ENCODE peak calls at places on chromosomes 13 and 19, in four cellular contexts. One of them, this sample, is unnamed.

GRCh38 chr19:49364083-49364687 is 508 bp downstream of the DKKL1 start:
- DNase-seq in IMR-90: no peak
- DNase-seq in H1: no peak
- DNase-seq in mesendoderm: no peak
- DNase-seq in this sample: peak; percentile 41

GRCh38 chr13:79767126-79767525 is 286.2 kb downstream of the NDFIP2 start:
- DNase-seq in IMR-90: no peak
- DNase-seq in mesendoderm: peak; percentile 47
- DNase-seq in H1: no peak
- DNase-seq in this sample: no peak

GRCh38 chr13:57918913-57919312 is 287.4 kb downstream of the PCDH17 start:
- DNase-seq in IMR-90: no peak
- DNase-seq in H1: no peak
- DNase-seq in mesendoderm: peak; percentile 16
- DNase-seq in this sample: peak; percentile 29

GRCh38 chr13:35475960-35476943 is at the start of gene MAB21L1:
- DNase-seq in H1: peak; percentile 59
- DNase-seq in IMR-90: peak; percentile 19
- DNase-seq in mesendoderm: peak; percentile 59
- DNase-seq in this sample: no peak

GRCh38 chr19:3968556-3969434 is 2.1 kb downstream of the DAPK3 start:
- DNase-seq in H1: peak; percentile 84
- DNase-seq in mesendoderm: peak; percentile 100
- DNase-seq in IMR-90: peak; percentile 100
- DNase-seq in this sample: peak; percentile 99

GRCh38 chr13:35524192-35524591 is 47.7 kb upstream of the MAB21L1 start:
- DNase-seq in mesendoderm: no peak
- DNase-seq in IMR-90: no peak
- DNase-seq in H1: no peak
- DNase-seq in this sample: no peak

GRCh38 chr13:50421457-50422130 is 406.4 kb downstream of the KCNRG start:
- DNase-seq in H1: no peak
- DNase-seq in mesendoderm: no peak
- DNase-seq in IMR-90: peak; percentile 38
- DNase-seq in this sample: no peak

GRCh38 chr13:31361673-31362072 is 161.9 kb downstream of the B3GLCT start:
- DNase-seq in IMR-90: no peak
- DNase-seq in H1: no peak
- DNase-seq in mesendoderm: no peak
- DNase-seq in this sample: no peak

GRCh38 chr19:41218615-41219507 is at the start of gene AXL:
- DNase-seq in mesendoderm: peak; percentile 96
- DNase-seq in H1: peak; percentile 90
- DNase-seq in IMR-90: peak; percentile 86
- DNase-seq in this sample: peak; percentile 91

GRCh38 chr13:48249018-48249417 is 16.0 kb downstream of the ITM2B start:
- DNase-seq in mesendoderm: no peak
- DNase-seq in IMR-90: no peak
- DNase-seq in H1: no peak
- DNase-seq in this sample: no peak

GRCh38 chr19:38695832-38696732 is 48.2 kb downstream of the CAPN12 start:
- DNase-seq in IMR-90: no peak
- DNase-seq in mesendoderm: no peak
- DNase-seq in H1: no peak
- DNase-seq in this sample: no peak

GRCh38 chr13:95457294-95457693 is 95.2 kb upstream of the CLDN10 start:
- DNase-seq in H1: no peak
- DNase-seq in mesendoderm: no peak
- DNase-seq in IMR-90: peak; percentile 10
- DNase-seq in this sample: no peak

GRCh38 chr13:38687246-38688229 is 661 bp downstream of the FREM2 start:
- DNase-seq in H1: peak; percentile 72
- DNase-seq in mesendoderm: peak; percentile 41
- DNase-seq in IMR-90: no peak
- DNase-seq in this sample: peak; percentile 51

GRCh38 chr13:22311734-22312404 is 641.0 kb downstream of the FGF9 start:
- DNase-seq in IMR-90: no peak
- DNase-seq in H1: no peak
- DNase-seq in mesendoderm: peak; percentile 8
- DNase-seq in this sample: peak; percentile 31

GRCh38 chr13:30577381-30577780 is 40.3 kb upstream of the USPL1 start:
- DNase-seq in IMR-90: peak; percentile 95
- DNase-seq in H1: no peak
- DNase-seq in mesendoderm: peak; percentile 36
- DNase-seq in this sample: no peak

GRCh38 chr19:18322318-18322758 is 538 bp downstream of the LSM4 start:
- DNase-seq in mesendoderm: peak; percentile 83
- DNase-seq in H1: no peak
- DNase-seq in IMR-90: peak; percentile 65
- DNase-seq in this sample: no peak

GRCh38 chr13:53100394-53101063 is 71.9 kb downstream of the OLFM4 start:
- DNase-seq in IMR-90: no peak
- DNase-seq in mesendoderm: no peak
- DNase-seq in H1: no peak
- DNase-seq in this sample: no peak

GRCh38 chr19:18336121-18336520 is 4.3 kb upstream of the PGPEP1 start:
- DNase-seq in mesendoderm: no peak
- DNase-seq in H1: no peak
- DNase-seq in IMR-90: no peak
- DNase-seq in this sample: no peak

GRCh38 chr19:36573020-36573947 is at the start of gene ZNF529:
- DNase-seq in H1: peak; percentile 88
- DNase-seq in mesendoderm: peak; percentile 99
- DNase-seq in IMR-90: peak; percentile 86
- DNase-seq in this sample: peak; percentile 96

GRCh38 chr19:17220207-17220758 is 5.1 kb downstream of the USE1 start:
- DNase-seq in H1: no peak
- DNase-seq in IMR-90: peak; percentile 71
- DNase-seq in mesendoderm: no peak
- DNase-seq in this sample: no peak

GRCh38 chr13:46211116-46211515 is 612 bp upstream of the LRRC63 start:
- DNase-seq in mesendoderm: peak; percentile 8
- DNase-seq in H1: no peak
- DNase-seq in IMR-90: no peak
- DNase-seq in this sample: no peak

GRCh38 chr13:33743438-33744368 is 74.2 kb upstream of the RFC3 start:
- DNase-seq in IMR-90: no peak
- DNase-seq in mesendoderm: peak; percentile 60
- DNase-seq in H1: no peak
- DNase-seq in this sample: no peak

GRCh38 chr13:33742321-33742720 is 75.6 kb upstream of the RFC3 start:
- DNase-seq in IMR-90: no peak
- DNase-seq in mesendoderm: no peak
- DNase-seq in H1: no peak
- DNase-seq in this sample: no peak

GRCh38 chr13:33739254-33739653 is 78.7 kb upstream of the RFC3 start:
- DNase-seq in IMR-90: no peak
- DNase-seq in mesendoderm: no peak
- DNase-seq in H1: no peak
- DNase-seq in this sample: no peak

GRCh38 chr13:33744589-33745369 is 73.2 kb upstream of the RFC3 start:
- DNase-seq in IMR-90: no peak
- DNase-seq in H1: no peak
- DNase-seq in mesendoderm: no peak
- DNase-seq in this sample: no peak

GRCh38 chr13:33740134-33740538 is 77.8 kb upstream of the RFC3 start:
- DNase-seq in mesendoderm: no peak
- DNase-seq in H1: no peak
- DNase-seq in IMR-90: peak; percentile 32
- DNase-seq in this sample: no peak
- H4K5ac ChIP-seq in mesendoderm: no peak overlapping the region
- H4K5ac ChIP-seq in H1: no peak overlapping the region
- H4K5ac ChIP-seq in IMR-90: no peak overlapping the region
- H4K5ac ChIP-seq in this sample: no peak overlapping the region

GRCh38 chr13:112881656-112882554 is 87.1 kb upstream of the MCF2L start:
- DNase-seq in mesendoderm: no peak
- DNase-seq in IMR-90: no peak
- DNase-seq in H1: no peak
- DNase-seq in this sample: no peak

GRCh38 chr13:112882555-112883024 is 86.4 kb upstream of the MCF2L start:
- DNase-seq in mesendoderm: no peak
- DNase-seq in IMR-90: no peak
- DNase-seq in H1: no peak
- DNase-seq in this sample: no peak

GRCh38 chr13:112880976-112881540 is 88.0 kb upstream of the MCF2L start:
- DNase-seq in mesendoderm: no peak
- DNase-seq in H1: no peak
- DNase-seq in IMR-90: no peak
- DNase-seq in this sample: no peak

GRCh38 chr13:112885242-112885781 is 83.7 kb upstream of the MCF2L start:
- DNase-seq in mesendoderm: no peak
- DNase-seq in H1: no peak
- DNase-seq in IMR-90: no peak
- DNase-seq in this sample: no peak

DNA sequence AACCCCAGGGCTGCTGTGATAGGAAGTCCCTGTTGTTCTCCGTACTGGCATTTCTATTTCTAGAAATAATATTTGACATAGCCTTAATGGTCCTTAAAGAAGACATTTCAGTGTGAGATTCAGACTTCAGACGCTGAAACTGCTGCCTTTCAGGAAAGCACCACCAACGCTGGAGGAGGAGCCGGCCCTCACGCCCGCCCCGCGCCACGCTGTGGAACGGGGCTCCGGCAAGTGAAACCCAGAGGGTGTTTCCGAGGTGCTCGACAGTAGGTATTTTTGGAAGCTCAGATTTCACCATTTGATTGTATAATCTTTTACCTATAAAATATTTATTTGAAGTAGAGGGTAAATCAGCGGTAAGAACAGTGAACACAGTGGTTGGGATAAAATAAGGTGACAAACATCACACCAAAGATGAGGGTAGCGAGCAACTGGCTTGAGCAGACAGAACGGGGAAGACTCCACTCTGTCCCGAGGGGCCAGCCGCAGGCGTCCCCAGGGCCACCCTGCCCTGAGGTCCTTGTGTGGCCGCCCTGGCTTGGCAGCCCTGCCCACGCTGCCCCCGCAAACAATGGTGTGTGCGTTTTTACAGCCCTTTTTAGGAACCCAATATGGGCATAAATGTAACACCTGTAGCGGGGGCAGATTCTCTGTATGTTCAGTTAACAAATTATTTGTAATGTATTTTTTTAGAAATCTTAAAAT is 85.6 kb upstream of the MCF2L start:
- DNase-seq in IMR-90: no peak
- DNase-seq in H1: no peak
- DNase-seq in mesendoderm: no peak
- DNase-seq in this sample: no peak
- H4K5ac ChIP-seq in IMR-90: no peak overlapping the region
- H4K5ac ChIP-seq in H1: no peak overlapping the region
- H4K5ac ChIP-seq in mesendoderm: no peak overlapping the region
- H4K5ac ChIP-seq in this sample: no peak overlapping the region

GRCh38 chr19:2500861-2501260 is 24.9 kb downstream of the GADD45B start:
- DNase-seq in mesendoderm: no peak
- DNase-seq in H1: no peak
- DNase-seq in IMR-90: no peak
- DNase-seq in this sample: no peak
- H4K5ac ChIP-seq in mesendoderm: no peak overlapping the region
- H4K5ac ChIP-seq in H1: no peak overlapping the region
- H4K5ac ChIP-seq in IMR-90: no peak overlapping the region
- H4K5ac ChIP-seq in this sample: no peak overlapping the region

DNA sequence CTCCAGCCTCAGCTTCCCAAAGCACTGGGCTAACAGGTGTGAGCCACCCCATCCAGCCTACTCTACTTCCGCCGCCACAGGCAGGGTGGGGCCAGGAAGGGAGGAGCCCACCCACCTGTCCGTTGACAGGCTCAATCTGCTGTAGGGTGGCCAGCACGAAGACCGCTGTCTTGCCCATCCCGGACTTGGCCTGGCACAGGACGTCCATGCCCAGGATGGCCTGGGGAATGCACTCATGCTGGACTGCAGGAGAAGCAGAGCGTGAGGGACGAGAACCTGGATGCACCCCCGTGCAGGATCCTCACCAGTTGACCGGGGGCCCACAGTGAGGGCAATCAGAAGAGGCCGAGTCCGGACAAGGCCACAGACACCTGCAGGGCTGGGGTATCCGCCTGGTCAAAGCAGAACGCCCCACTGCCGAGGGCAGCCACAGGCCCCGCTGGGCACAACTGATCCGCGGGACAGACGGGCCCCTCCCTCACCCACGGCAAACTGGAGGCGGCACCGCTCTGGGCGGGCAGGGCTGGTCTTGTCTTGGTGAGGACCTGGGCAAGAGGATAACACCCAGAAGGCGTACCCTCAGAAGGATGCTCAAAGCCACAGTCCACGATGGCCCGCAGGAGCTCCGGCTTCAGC is 6.6 kb downstream of the DDX39A start:
- DNase-seq in mesendoderm: no peak
- DNase-seq in IMR-90: no peak
- DNase-seq in H1: no peak
- DNase-seq in this sample: no peak
- H4K5ac ChIP-seq in mesendoderm: no peak overlapping the region
- H4K5ac ChIP-seq in IMR-90: no peak overlapping the region
- H4K5ac ChIP-seq in H1: no peak overlapping the region
- H4K5ac ChIP-seq in this sample: no peak overlapping the region

GRCh38 chr13:36599641-36600040 is 74.2 kb upstream of the SERTM1 start:
- DNase-seq in mesendoderm: no peak
- DNase-seq in H1: no peak
- DNase-seq in IMR-90: no peak
- DNase-seq in this sample: no peak
- H4K5ac ChIP-seq in mesendoderm: no peak overlapping the region
- H4K5ac ChIP-seq in H1: no peak overlapping the region
- H4K5ac ChIP-seq in IMR-90: no peak overlapping the region
- H4K5ac ChIP-seq in this sample: no peak overlapping the region

GRCh38 chr13:34469212-34469983 is 472.7 kb upstream of the NBEA start:
- DNase-seq in IMR-90: no peak
- DNase-seq in mesendoderm: peak; percentile 3
- DNase-seq in H1: no peak
- DNase-seq in this sample: no peak
- H4K5ac ChIP-seq in IMR-90: no peak overlapping the region
- H4K5ac ChIP-seq in mesendoderm: no peak overlapping the region
- H4K5ac ChIP-seq in H1: no peak overlapping the region
- H4K5ac ChIP-seq in this sample: no peak overlapping the region

GRCh38 chr13:99971576-99972189 is at the start of gene ZIC5:
- DNase-seq in IMR-90: no peak
- DNase-seq in mesendoderm: peak; percentile 91
- DNase-seq in H1: peak; percentile 93
- DNase-seq in this sample: peak; percentile 96

GRCh38 chr13:99968521-99969367 is 2.8 kb downstream of the ZIC5 start:
- DNase-seq in mesendoderm: peak; percentile 79
- DNase-seq in IMR-90: no peak
- DNase-seq in H1: no peak
- DNase-seq in this sample: peak; percentile 39

GRCh38 chr13:99969368-99969933 is 2.1 kb downstream of the ZIC5 start:
- DNase-seq in mesendoderm: no peak
- DNase-seq in H1: no peak
- DNase-seq in IMR-90: no peak
- DNase-seq in this sample: no peak

GRCh38 chr13:99970761-99971575 is 599 bp downstream of the ZIC5 start:
- DNase-seq in H1: peak; percentile 84
- DNase-seq in mesendoderm: peak; percentile 76
- DNase-seq in IMR-90: no peak
- DNase-seq in this sample: peak; percentile 81

GRCh38 chr13:99969934-99970760 is 1.4 kb downstream of the ZIC5 start:
- DNase-seq in H1: peak; percentile 76
- DNase-seq in mesendoderm: peak; percentile 92
- DNase-seq in IMR-90: no peak
- DNase-seq in this sample: peak; percentile 88
- H4K5ac ChIP-seq in H1: peak overlapping the region; percentile 93
- H4K5ac ChIP-seq in mesendoderm: no peak overlapping the region
- H4K5ac ChIP-seq in IMR-90: no peak overlapping the region
- H4K5ac ChIP-seq in this sample: no peak overlapping the region

This sample was measured in H9.